ENCODE peak calls at places on chromosomes 7 and 10, in five cellular contexts. S is IMR-90, Z is foreskin fibroblast, H is fibroblast of lung, U is bronchial epithelial cell. A is an unnamed sample.

GRCh38 chr7:34160261-34160752 is 255.0 kb downstream of the BMPER start:
- DNase-seq in S (peak), H (peak), Z (peak), U (no peak), A (peak)

GRCh38 chr10:23319835-23320234 is 24.8 kb downstream of the C10orf67 start:
- DNase-seq in U (no peak), Z (no peak), H (no peak), S (no peak), A (no peak)

GRCh38 chr10:48470893-48471805 is 133.7 kb downstream of the ARHGAP22 start:
- DNase-seq in U (peak), H (peak), Z (peak), S (peak), A (no peak)

GRCh38 chr10:79490400-79491081 is 21.8 kb upstream of the EIF5AL1 start:
- DNase-seq in Z (no peak), H (peak), U (no peak), S (peak), A (no peak)

GRCh38 chr7:101104799-101105198 is 19.5 kb downstream of the TRIM56 start:
- DNase-seq in Z (no peak), H (no peak), S (peak), U (no peak), A (no peak)

GRCh38 chr7:127751723-127752448 is 99.9 kb downstream of the SND1 start:
- DNase-seq in U (no peak), H (peak), S (peak), Z (peak), A (no peak)

GRCh38 chr10:5666324-5667220 is at the start of gene ASB13:
- DNase-seq in U (peak), H (peak), Z (peak), S (peak), A (no peak)

GRCh38 chr7:31061185-31061584 is 9.1 kb downstream of the ADCYAP1R1 start:
- DNase-seq in Z (no peak), H (no peak), U (no peak), S (no peak), A (no peak)

GRCh38 chr7:29609162-29610030 is 45.8 kb downstream of the PRR15 start:
- DNase-seq in H (peak), S (no peak), Z (peak), U (peak), A (no peak)

GRCh38 chr10:61169294-61169693 is 225.3 kb upstream of the RHOBTB1 start:
- DNase-seq in U (no peak), Z (no peak), H (no peak), S (no peak), A (no peak)
- TF ChIP-seq CTCF in U (no peak), Z (no peak), H (no peak), S (no peak), A (no peak)

GRCh38 chr7:150434240-150434639 is 16.2 kb upstream of the GIMAP8 start:
- DNase-seq in H (no peak), U (no peak), Z (no peak), S (no peak), A (no peak)

GRCh38 chr7:150435390-150436073 is 14.9 kb upstream of the GIMAP8 start:
- DNase-seq in U (no peak), H (no peak), Z (no peak), S (no peak), A (no peak)

GRCh38 chr7:150435047-150435389 is 15.4 kb upstream of the GIMAP8 start:
- DNase-seq in S (no peak), U (no peak), H (no peak), Z (no peak), A (no peak)

GRCh38 chr7:150431839-150432658 is 18.4 kb upstream of the GIMAP8 start:
- DNase-seq in S (no peak), H (no peak), Z (no peak), U (no peak), A (no peak)

DNA sequence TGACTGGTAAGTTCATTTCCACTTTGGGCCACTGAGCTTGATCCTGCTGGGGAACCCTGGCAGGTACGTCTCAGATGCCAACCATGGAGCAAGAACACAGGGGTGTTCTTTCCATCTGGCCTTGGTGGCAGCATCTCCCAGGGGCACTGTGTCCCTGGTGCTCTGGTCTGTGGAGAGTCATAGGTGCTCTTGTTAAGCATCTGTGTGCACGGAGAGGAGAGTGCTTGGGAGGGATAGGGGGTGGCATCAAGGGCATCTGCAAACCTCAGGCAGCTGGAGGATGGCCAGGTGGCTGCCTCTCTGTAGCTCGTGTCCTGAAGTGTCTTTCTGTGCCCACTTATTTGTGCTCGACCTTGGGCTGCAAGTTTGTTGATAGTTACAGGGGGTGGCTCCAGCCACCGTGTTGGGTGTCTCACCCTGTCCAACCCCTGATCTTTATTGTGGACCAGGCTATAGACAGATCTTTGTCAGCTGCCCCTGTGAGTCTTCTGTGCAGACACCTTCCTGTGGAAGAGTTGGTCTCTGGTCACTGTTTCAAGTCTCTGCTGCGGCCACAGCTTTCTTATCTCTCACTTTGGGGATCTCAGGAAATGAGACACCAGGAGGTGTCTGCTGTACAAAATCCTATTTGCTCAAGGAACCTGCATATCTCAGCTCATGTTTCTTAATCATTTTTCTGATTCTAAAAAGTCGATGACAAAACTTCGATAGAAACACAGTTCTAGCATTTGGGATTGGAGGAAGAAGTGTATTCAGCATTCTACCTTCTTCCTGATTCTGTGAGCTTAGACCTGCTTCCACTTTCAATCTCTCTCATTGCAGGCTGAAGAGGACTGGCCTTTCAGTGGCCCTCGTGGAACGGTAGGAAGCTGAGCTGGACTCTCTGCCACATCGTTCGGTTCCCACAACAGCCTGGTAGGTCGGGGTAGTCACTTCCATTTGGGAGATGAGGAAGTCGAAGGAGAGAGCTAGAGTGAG is 17.2 kb upstream of the GIMAP8 start:
- DNase-seq in Z (no peak), U (no peak), H (no peak), S (no peak), A (no peak)
- H3K4me3 ChIP-seq in Z (no peak), U (no peak), H (no peak), S (no peak), A (no peak)

GRCh38 chr10:113519616-113520015 is 33.2 kb upstream of the HABP2 start:
- DNase-seq in U (no peak), Z (no peak), S (no peak), H (no peak), A (no peak)

GRCh38 chr10:113518415-113518814 is 34.4 kb upstream of the HABP2 start:
- DNase-seq in Z (no peak), U (no peak), S (no peak), H (no peak), A (no peak)

GRCh38 chr10:113518816-113519591 is 33.8 kb upstream of the HABP2 start:
- DNase-seq in H (no peak), U (no peak), S (no peak), Z (no peak), A (no peak)

GRCh38 chr10:113517165-113517892 is 35.5 kb upstream of the HABP2 start:
- DNase-seq in Z (no peak), H (no peak), S (no peak), U (no peak), A (no peak)

DNA sequence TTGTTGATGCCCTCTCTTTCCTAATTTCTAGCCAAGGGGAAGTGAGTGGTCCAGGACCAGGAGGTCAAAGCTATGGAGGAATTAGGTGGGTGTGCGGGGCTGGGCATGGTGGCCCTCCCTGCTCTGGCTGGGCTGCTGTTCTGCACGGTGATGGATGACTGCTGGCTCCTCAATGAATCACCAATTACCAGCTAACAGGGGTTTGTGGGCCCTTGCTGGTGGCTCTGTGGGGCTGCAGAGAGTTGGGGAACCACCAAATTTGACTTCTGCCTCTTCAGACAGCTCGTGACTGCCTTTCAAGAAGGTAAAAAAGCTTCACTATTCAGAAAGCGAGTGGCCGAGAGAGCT is 35.0 kb upstream of the HABP2 start:
- DNase-seq in H (no peak), S (no peak), U (no peak), Z (no peak), A (no peak)
- TF ChIP-seq CTCF in H (no peak), S (no peak), U (no peak), Z (no peak), A (no peak)

DNA sequence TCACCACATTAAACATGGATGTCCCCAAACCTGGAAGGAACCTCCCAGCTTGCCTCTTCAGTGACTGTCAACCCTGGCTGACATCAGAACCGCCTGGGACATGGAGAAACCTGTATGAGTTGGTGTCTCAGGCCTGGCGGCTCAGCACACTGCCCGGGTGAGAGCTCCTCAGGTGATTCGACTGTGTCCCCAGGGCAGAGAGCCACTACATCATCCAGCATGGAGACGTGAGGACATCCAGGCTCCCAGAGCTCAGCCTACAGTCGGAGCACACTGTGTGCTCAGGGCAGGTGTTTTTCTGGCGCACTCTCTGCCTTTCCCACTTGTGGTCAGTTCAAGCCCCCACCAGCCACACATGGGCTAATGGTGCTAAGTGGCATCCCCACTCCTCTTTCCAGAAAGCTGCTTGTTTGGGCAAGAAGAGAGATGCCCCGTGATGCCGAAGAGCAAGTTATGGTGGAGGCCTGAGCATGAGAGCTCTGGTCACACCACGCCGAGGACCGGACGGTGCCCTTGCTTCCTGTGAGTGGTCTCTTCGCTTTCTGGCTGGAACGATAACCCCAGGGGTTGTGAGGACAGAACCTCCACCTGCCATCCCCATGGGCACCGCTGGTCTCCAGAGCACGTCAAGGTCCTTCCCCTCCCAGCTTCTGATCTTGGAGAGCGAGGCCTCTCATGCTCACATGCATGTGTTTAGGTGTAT is 38.5 kb downstream of the AMZ1 start:
- DNase-seq in Z (no peak), S (no peak), U (no peak), H (no peak), A (no peak)
- H3K4me3 ChIP-seq in Z (no peak), S (no peak), U (no peak), H (no peak), A (no peak)